ENCODE peak calls at places on chromosomes 11 and 22, in seven cellular contexts. G, U, J, A, L, S and Y are unnamed samples.

GRCh38 chr22:31337178-31337577 is 9.0 kb downstream of the PATZ1 start:
- DNase-seq in U (no peak), J (no peak), A (no peak), S (peak), G (no peak), L (no peak), Y (no peak)

GRCh38 chr11:2523821-2524391 is 79.1 kb downstream of the KCNQ1 start:
- DNase-seq in A (peak), G (no peak), J (peak), S (no peak), L (no peak), U (no peak), Y (no peak)

GRCh38 chr22:38228873-38229740 is 27.3 kb downstream of the MAFF start:
- DNase-seq in U (no peak), G (peak), L (no peak), J (no peak), S (peak), A (no peak), Y (peak)

GRCh38 chr11:118933486-118933885 is 7.8 kb upstream of the BCL9L start:
- DNase-seq in G (no peak), L (no peak), A (no peak), S (peak), U (no peak), J (peak), Y (no peak)

GRCh38 chr11:123438191-123438627 is 8.1 kb downstream of the GRAMD1B start:
- DNase-seq in S (no peak), L (no peak), G (peak), U (no peak), A (no peak), J (no peak), Y (peak)

GRCh38 chr11:75743711-75744563 is 24.6 kb upstream of the DGAT2 start:
- DNase-seq in A (no peak), S (no peak), G (no peak), U (no peak), J (no peak), L (no peak), Y (no peak)

GRCh38 chr11:85740464-85741400 is 54.7 kb upstream of the CCDC89 start:
- DNase-seq in L (no peak), J (no peak), A (no peak), G (no peak), U (no peak), S (no peak), Y (no peak)

GRCh38 chr22:49925525-49926128 is 7.2 kb downstream of the CRELD2 start:
- DNase-seq in U (peak), A (peak), S (no peak), L (no peak), G (no peak), J (no peak), Y (no peak)

GRCh38 chr22:37115032-37115431 is 5.5 kb upstream of the TMPRSS6 start:
- DNase-seq in G (no peak), L (no peak), U (no peak), J (no peak), A (no peak), S (no peak), Y (no peak)

GRCh38 chr22:29621761-29622526 is 18.5 kb downstream of the NF2 start:
- DNase-seq in U (peak), J (no peak), S (peak), A (no peak), G (peak), L (peak), Y (peak)

GRCh38 chr11:1202776-1203504 is 19.9 kb upstream of the MUC5B start:
- DNase-seq in S (peak), U (peak), J (peak), A (peak), G (peak), L (no peak), Y (no peak)

GRCh38 chr22:46740910-46741785 is 3.1 kb upstream of the CERK start:
- DNase-seq in G (no peak), L (no peak), J (no peak), A (peak), S (no peak), U (no peak), Y (no peak)

DNA sequence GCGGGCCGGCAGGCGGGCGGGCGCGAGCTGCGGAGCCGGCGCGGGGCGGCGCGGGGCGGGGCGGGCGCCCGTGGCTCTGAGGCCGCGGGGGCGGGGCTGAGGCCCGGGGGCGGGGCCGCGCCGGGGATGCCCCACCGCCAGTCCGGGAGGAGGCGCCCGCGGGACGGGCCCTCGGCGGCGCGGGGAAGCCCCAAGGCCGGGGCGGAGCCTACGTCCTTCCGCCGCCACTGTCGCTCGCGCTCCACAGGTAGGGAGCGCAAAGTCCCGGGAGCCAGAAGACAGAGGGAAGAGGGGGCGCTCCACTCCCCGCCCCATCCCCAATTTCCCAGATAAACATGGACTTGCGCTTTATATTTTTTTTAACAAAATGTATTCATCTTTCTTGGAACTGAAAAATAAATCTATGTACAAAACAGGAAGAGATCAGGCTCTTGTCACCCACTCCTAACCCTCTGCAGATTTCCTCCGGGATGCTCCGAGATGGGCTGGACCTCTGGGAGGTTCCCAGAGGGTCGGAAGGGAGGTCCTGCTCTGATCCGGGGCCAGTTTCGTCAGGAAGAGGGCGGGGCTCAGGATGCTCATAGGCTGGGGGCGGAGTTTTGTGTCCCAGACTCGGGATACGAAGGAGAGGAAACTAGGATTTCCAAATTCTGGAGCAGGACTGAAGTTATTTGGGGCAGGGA is at the start of gene MAP4K2:
- DNase-seq in J (peak), S (peak), U (peak), L (peak), G (peak), A (peak), Y (no peak)
- TF ChIP-seq CTCF in J (peak), S (no peak), U (no peak), L (peak), G (peak), A (no peak), Y (peak)

GRCh38 chr11:77474509-77475070 is 696 bp upstream of the PAK1 start:
- DNase-seq in U (no peak), S (no peak), J (no peak), L (no peak), A (no peak), G (no peak), Y (no peak)

GRCh38 chr11:77473001-77473800 is 693 bp downstream of the PAK1 start:
- DNase-seq in A (peak), S (no peak), J (peak), U (peak), G (no peak), L (no peak), Y (no peak)

GRCh38 chr11:77471520-77472234 is 2.2 kb downstream of the PAK1 start:
- DNase-seq in G (no peak), A (no peak), S (no peak), J (peak), L (no peak), U (peak), Y (no peak)

GRCh38 chr11:77475206-77475605 is 1.3 kb upstream of the PAK1 start:
- DNase-seq in L (no peak), A (no peak), S (no peak), G (no peak), U (no peak), J (no peak), Y (no peak)

GRCh38 chr11:77473801-77474508 is at the start of gene PAK1:
- DNase-seq in L (peak), J (peak), G (peak), S (peak), A (peak), U (peak), Y (no peak)
- TF ChIP-seq CTCF in L (peak), J (peak), G (no peak), S (no peak), A (no peak), U (no peak), Y (peak)

GRCh38 chr22:19492504-19493174 is 12.9 kb downstream of the CDC45 start:
- DNase-seq in S (no peak), A (no peak), L (no peak), G (no peak), U (no peak), J (no peak), Y (no peak)

GRCh38 chr22:19490628-19491230 is 11.0 kb downstream of the CDC45 start:
- DNase-seq in U (no peak), J (no peak), A (no peak), S (no peak), L (no peak), G (no peak), Y (no peak)

GRCh38 chr22:19488285-19488684 is 8.6 kb downstream of the CDC45 start:
- DNase-seq in S (no peak), L (no peak), G (no peak), U (no peak), A (no peak), J (no peak), Y (no peak)

GRCh38 chr22:19494001-19494560 is 14.4 kb downstream of the CDC45 start:
- DNase-seq in A (no peak), U (no peak), S (no peak), J (no peak), L (no peak), G (no peak), Y (no peak)

DNA sequence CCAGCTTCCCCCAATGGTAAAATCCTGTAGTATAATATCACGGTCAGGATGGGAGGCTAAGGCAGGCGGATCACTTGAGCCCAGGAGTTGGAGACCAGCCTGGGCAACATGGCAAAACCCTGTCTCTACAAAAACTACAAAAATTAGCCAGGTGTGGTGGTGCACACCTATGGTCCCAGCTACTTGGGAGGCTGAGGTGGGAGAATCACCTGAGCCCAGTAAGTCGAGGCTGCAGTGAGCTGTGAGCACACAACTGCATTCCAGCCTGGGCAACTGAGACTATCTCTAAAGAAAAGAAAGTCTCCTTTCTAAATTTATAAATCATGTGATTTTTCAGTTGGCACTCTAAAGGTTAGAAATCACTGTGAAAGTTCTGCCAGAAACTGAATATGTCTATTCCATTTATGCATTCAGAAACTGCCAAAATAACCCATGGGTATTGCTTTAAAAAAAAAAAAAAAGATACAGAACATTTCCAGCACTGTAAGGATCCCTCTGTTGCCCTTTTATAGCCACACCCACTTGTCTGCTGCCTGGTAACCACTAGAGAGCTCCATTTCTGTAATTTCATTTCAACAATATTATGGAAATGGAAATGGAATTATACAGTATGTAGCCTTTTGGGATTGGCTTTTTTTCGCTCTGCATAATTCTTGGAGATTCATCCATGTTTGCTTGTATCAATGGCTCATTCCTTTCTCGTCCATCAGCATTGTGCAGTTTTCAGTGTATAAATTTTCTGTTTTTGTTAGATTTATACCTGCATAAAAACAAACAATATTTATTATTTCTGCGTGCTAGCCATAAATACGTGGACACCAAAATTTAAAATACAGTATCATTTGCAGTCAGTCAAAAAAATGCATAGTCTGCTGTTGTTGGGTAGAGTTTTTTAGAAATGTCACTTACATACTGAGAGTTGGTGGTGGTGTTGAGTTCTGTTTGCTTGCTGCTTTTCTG is 9.4 kb downstream of the CDC45 start:
- DNase-seq in S (peak), A (no peak), G (peak), U (no peak), L (no peak), J (peak), Y (no peak)
- TF ChIP-seq CTCF in S (no peak), A (no peak), G (peak), U (no peak), L (no peak), J (peak), Y (peak)

DNA sequence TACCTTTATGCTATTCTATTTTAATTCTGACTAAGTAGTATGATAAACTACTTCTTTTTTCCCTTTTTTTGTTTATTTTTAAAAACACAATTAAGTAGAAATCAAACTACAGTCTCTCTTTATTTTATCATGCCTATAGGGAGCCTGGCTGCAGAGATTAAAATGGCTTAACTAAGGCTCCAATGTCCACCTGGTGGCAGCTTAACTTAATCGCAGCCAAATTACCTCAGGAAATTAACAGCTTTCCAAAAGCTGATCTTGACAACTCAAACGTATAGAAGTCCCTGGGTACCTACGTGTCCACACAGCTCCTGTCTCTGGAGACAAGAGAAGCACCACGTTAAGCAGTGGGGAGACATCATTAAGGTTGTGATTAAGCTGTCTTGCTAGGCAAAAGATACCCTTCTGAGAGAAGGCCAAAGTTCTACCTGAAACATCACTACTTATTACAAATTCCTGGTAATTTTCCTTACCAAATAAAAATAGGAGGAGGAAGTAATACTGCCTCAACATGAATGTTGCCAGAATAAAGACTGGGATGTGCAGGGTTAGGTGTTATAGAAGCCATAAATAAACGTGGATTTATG is 63.2 kb upstream of the SNX19 start:
- DNase-seq in J (peak), A (no peak), U (no peak), S (peak), L (no peak), G (peak), Y (no peak)
- TF ChIP-seq CTCF in J (peak), A (peak), U (no peak), S (peak), L (peak), G (peak), Y (peak)

DNA sequence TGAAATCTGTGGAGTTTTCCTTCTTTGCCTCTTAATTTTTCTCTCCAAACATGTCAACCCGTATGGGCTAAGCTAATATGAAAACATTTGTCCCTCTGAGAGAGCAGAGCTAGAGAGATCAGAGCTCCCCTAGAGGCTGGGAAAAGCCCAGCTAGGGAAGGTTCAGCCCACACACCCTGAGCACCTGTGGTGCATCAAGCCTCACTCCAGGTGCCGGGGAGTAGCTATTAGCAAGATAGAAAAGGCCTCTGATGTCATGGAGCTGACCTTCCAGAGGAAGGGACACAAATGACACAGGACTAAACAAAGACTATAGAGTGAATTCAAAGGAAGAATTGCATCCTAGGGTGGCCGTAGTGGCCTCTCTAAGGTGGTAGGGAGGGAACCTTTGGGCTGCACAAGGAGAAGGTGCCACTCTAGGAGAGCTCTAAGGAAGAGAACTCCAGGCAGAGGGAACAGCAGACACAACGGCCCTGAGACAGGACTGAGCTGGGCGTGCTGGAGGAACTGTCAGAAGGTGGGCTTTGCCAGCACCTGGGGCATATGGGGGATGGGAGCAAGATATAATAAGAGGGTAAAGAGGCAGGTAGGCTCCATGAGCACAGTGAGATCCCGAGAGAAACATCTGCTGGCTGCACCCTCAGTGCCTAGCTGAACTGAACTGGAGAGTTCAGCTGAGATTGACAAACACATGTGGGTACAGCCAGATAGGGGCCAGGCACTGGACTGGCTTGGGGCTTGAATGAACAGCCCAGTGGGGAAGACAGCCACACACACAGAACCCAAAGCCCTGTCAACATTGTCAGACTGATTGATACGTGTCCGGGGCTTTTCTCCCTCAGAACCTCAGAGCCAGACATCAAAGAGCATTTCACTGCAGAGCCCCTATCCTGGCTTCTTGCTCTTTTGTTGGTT is 65.5 kb upstream of the DRD2 start:
- DNase-seq in A (no peak), J (no peak), G (no peak), U (no peak), S (no peak), L (no peak), Y (no peak)
- TF ChIP-seq CTCF in A (no peak), J (no peak), G (no peak), U (no peak), S (no peak), L (no peak), Y (no peak)

GRCh38 chr11:15176646-15177163 is 62.0 kb downstream of the INSC start:
- DNase-seq in U (no peak), L (no peak), S (no peak), J (no peak), A (no peak), G (no peak), Y (no peak)

GRCh38 chr11:15180212-15180814 is 65.6 kb downstream of the INSC start:
- DNase-seq in S (peak), J (no peak), U (no peak), A (no peak), G (peak), L (no peak), Y (no peak)

GRCh38 chr11:15177491-15177890 is 62.8 kb downstream of the INSC start:
- DNase-seq in A (no peak), U (no peak), G (no peak), L (no peak), J (no peak), S (no peak), Y (no peak)

GRCh38 chr11:15178214-15178613 is 63.5 kb downstream of the INSC start:
- DNase-seq in S (no peak), J (no peak), U (no peak), L (no peak), A (no peak), G (peak), Y (no peak)

GRCh38 chr11:15179167-15179566 is 64.4 kb downstream of the INSC start:
- DNase-seq in U (no peak), J (no peak), A (no peak), G (peak), L (no peak), S (peak), Y (peak)
- TF ChIP-seq CTCF in U (no peak), J (no peak), A (no peak), G (no peak), L (no peak), S (no peak), Y (no peak)

GRCh38 chr22:27679722-27680488 is 121.7 kb downstream of the MN1 start:
- DNase-seq in A (no peak), J (no peak), U (no peak), S (no peak), L (no peak), G (no peak), Y (no peak)

GRCh38 chr22:27680636-27681035 is 120.9 kb downstream of the MN1 start:
- DNase-seq in A (no peak), L (no peak), U (no peak), G (no peak), S (no peak), J (no peak), Y (no peak)

GRCh38 chr22:27681037-27681436 is 120.5 kb downstream of the MN1 start:
- DNase-seq in G (no peak), L (no peak), J (no peak), U (no peak), A (no peak), S (no peak), Y (no peak)

GRCh38 chr22:27684856-27685255 is 116.7 kb downstream of the MN1 start:
- DNase-seq in A (no peak), U (no peak), S (no peak), L (no peak), J (no peak), G (no peak), Y (no peak)

GRCh38 chr22:27682438-27682837 is 119.1 kb downstream of the MN1 start:
- DNase-seq in S (no peak), U (no peak), G (no peak), L (no peak), J (no peak), A (no peak), Y (no peak)
- TF ChIP-seq CTCF in S (peak), U (no peak), G (peak), L (peak), J (peak), A (no peak), Y (no peak)

GRCh38 chr22:27745809-27746208 is 55.7 kb downstream of the MN1 start:
- DNase-seq in S (no peak), L (no peak), J (no peak), U (no peak), A (no peak), G (no peak), Y (no peak)

GRCh38 chr22:27748355-27749168 is 53.0 kb downstream of the MN1 start:
- DNase-seq in S (peak), G (peak), J (no peak), U (no peak), L (no peak), A (no peak), Y (peak)

GRCh38 chr22:27747396-27748256 is 53.9 kb downstream of the MN1 start:
- DNase-seq in U (no peak), J (no peak), G (peak), S (peak), A (no peak), L (no peak), Y (no peak)

GRCh38 chr22:27746918-27747317 is 54.6 kb downstream of the MN1 start:
- DNase-seq in S (no peak), J (no peak), L (no peak), G (no peak), A (no peak), U (no peak), Y (no peak)

DNA sequence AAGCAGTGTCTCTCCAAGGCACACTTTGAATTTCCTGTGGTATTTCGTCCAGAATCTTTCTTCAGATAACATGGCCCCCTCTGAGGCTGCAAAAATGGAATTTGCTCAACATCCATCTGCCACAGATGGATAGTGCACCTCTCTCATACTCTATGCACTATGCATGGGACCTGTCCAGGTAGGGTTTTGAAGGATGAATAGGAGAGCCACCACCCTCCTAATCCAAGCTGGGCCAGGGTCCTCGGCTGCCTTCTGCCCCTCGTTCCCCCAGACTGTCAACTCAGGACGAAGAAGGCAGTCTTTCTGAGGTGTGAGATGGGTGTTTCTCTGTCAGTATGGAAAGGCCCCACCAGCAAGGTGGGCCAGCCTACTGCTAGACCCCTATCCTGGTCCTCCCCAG is 56.4 kb downstream of the MN1 start:
- DNase-seq in U (no peak), S (no peak), J (no peak), G (no peak), L (no peak), A (no peak), Y (no peak)
- TF ChIP-seq CTCF in U (no peak), S (no peak), J (no peak), G (no peak), L (no peak), A (no peak), Y (no peak)